ENCODE peak calls at places on chromosomes 3 and 15, in six cellular contexts. X is CD4-positive, CD25-positive, alpha-beta regulatory T cell; E is IMR-90; Z is right cardiac atrium; O is psoas muscle; R is tibial artery. N is an unnamed sample.
A peak's percentile ranks its signal among the peaks of the same experiment; 100 is the strongest.

GRCh38 chr15:41512512-41513281 is 930 bp downstream of the LTK start:
- DNase-seq in X (peak; percentile 21), E (no peak), Z (peak; percentile 34), O (no peak), R (no peak), N (no peak)

GRCh38 chr15:43777293-43777819 is 590 bp upstream of the ELL3 start:
- DNase-seq in X (peak; percentile 82), E (peak; percentile 55), Z (peak; percentile 83), O (peak; percentile 76), R (peak; percentile 92), N (peak; percentile 84)

GRCh38 chr3:82044918-82045715 is 283.7 kb upstream of the GBE1 start:
- DNase-seq in X (no peak), E (no peak), Z (no peak), O (no peak), R (no peak), N (no peak)

GRCh38 chr3:99577160-99577559 is 61.2 kb upstream of the COL8A1 start:
- DNase-seq in X (no peak), E (peak; percentile 46), Z (no peak), O (no peak), R (no peak), N (no peak)

GRCh38 chr3:125512135-125512920 is 7.7 kb downstream of the SNX4 start:
- DNase-seq in X (no peak), E (peak; percentile 57), Z (no peak), O (no peak), R (no peak), N (no peak)

GRCh38 chr3:133880287-133880686 is 15.4 kb downstream of the RAB6B start:
- DNase-seq in X (no peak), E (no peak), Z (no peak), O (no peak), R (no peak), N (no peak)

GRCh38 chr3:142987080-142987700 is 14.2 kb upstream of the U2SURP start:
- DNase-seq in X (peak; percentile 55), E (peak; percentile 55), Z (no peak), O (no peak), R (no peak), N (no peak)

GRCh38 chr15:50783895-50784294 is 18.4 kb upstream of the SPPL2A start:
- DNase-seq in X (no peak), E (no peak), Z (no peak), O (no peak), R (no peak), N (no peak)

GRCh38 chr3:66748175-66748876 is 247.5 kb upstream of the LRIG1 start:
- DNase-seq in X (no peak), E (no peak), Z (no peak), O (no peak), R (no peak), N (no peak)

GRCh38 chr15:31163769-31164572 is 62.4 kb upstream of the TRPM1 start:
- DNase-seq in X (no peak), E (no peak), Z (no peak), O (no peak), R (no peak), N (no peak)

GRCh38 chr3:16338999-16339398 is 74.0 kb downstream of the OXNAD1 start:
- DNase-seq in X (peak; percentile 27), E (peak; percentile 97), Z (no peak), O (no peak), R (no peak), N (no peak)

GRCh38 chr3:69864751-69865150 is 125.5 kb downstream of the MITF start:
- DNase-seq in X (no peak), E (peak; percentile 58), Z (no peak), O (no peak), R (no peak), N (no peak)

GRCh38 chr3:198107840-198108734 is 148.1 kb downstream of the LMLN start:
- DNase-seq in X (no peak), E (peak; percentile 11), Z (no peak), O (no peak), R (no peak), N (no peak)

GRCh38 chr15:52678468-52679231 is 538 bp downstream of the ATOSA start:
- DNase-seq in X (peak; percentile 64), E (peak; percentile 66), Z (peak; percentile 74), O (peak; percentile 69), R (peak; percentile 85), N (peak; percentile 62)

GRCh38 chr3:8856721-8857120 is 87.3 kb upstream of the OXTR start:
- DNase-seq in X (no peak), E (peak; percentile 64), Z (no peak), O (no peak), R (no peak), N (no peak)

GRCh38 chr3:98982336-98982735 is 80.8 kb upstream of the DCBLD2 start:
- DNase-seq in X (no peak), E (peak; percentile 36), Z (no peak), O (no peak), R (no peak), N (no peak)

GRCh38 chr15:67296188-67296587 is 41.6 kb downstream of the IQCH start:
- DNase-seq in X (no peak), E (no peak), Z (no peak), O (no peak), R (no peak), N (no peak)

GRCh38 chr3:105094588-105094987 is 272.1 kb upstream of the ALCAM start:
- DNase-seq in X (no peak), E (no peak), Z (no peak), O (no peak), R (no peak), N (no peak)

GRCh38 chr3:24505678-24506560 is 11.3 kb upstream of the THRB start:
- DNase-seq in X (no peak), E (no peak), Z (no peak), O (no peak), R (no peak), N (no peak)

GRCh38 chr3:148175215-148175614 is 522.5 kb upstream of the AGTR1 start:
- DNase-seq in X (no peak), E (peak; percentile 12), Z (no peak), O (no peak), R (no peak), N (no peak)

GRCh38 chr3:11154953-11155325 is 646 bp downstream of the HRH1 start:
- DNase-seq in X (no peak), E (peak; percentile 38), Z (no peak), O (no peak), R (peak; percentile 64), N (no peak)

GRCh38 chr15:51077565-51078153 is 17.0 kb downstream of the TNFAIP8L3 start:
- DNase-seq in X (peak; percentile 22), E (no peak), Z (peak; percentile 79), O (peak; percentile 66), R (peak; percentile 89), N (peak; percentile 21)

GRCh38 chr3:24185738-24186384 is 240.8 kb downstream of the NR1D2 start:
- DNase-seq in X (no peak), E (peak; percentile 57), Z (peak; percentile 46), O (peak; percentile 23), R (no peak), N (no peak)

GRCh38 chr15:68578960-68579935 is at the start of gene CORO2B:
- DNase-seq in X (no peak), E (peak; percentile 47), Z (peak; percentile 73), O (peak; percentile 68), R (no peak), N (no peak)

GRCh38 chr3:47404955-47405790 is 24.4 kb downstream of the PTPN23 start:
- DNase-seq in X (no peak), E (no peak), Z (peak; percentile 75), O (peak; percentile 35), R (no peak), N (no peak)

GRCh38 chr3:11522398-11522715 is 121.4 kb downstream of the VGLL4 start:
- DNase-seq in X (no peak), E (peak; percentile 63), Z (no peak), O (no peak), R (no peak), N (no peak)

GRCh38 chr3:24682141-24682547 is 187.5 kb upstream of the THRB start:
- DNase-seq in X (no peak), E (no peak), Z (no peak), O (no peak), R (no peak), N (no peak)

GRCh38 chr3:28347374-28348285 is 891 bp upstream of the ZCWPW2 start:
- DNase-seq in X (no peak), E (peak; percentile 65), Z (no peak), O (no peak), R (no peak), N (no peak)

GRCh38 chr3:66860771-66861170 is 137.3 kb upstream of the KBTBD8 start:
- DNase-seq in X (no peak), E (no peak), Z (no peak), O (no peak), R (no peak), N (no peak)

GRCh38 chr3:170529346-170529745 is 56.5 kb downstream of the SLC7A14 start:
- DNase-seq in X (no peak), E (no peak), Z (no peak), O (no peak), R (no peak), N (no peak)

GRCh38 chr15:77507911-77508310 is 87.2 kb downstream of the HMG20A start:
- DNase-seq in X (no peak), E (peak; percentile 59), Z (peak; percentile 63), O (no peak), R (no peak), N (no peak)

GRCh38 chr15:56471440-56472069 is 6.6 kb upstream of the MNS1 start:
- DNase-seq in X (no peak), E (no peak), Z (no peak), O (no peak), R (no peak), N (no peak)

GRCh38 chr15:40436116-40436891 is 4.4 kb upstream of the BAHD1 start:
- DNase-seq in X (no peak), E (no peak), Z (no peak), O (no peak), R (no peak), N (no peak)

GRCh38 chr15:41881550-41881924 is 12.3 kb downstream of the SPTBN5 start:
- DNase-seq in X (no peak), E (no peak), Z (no peak), O (no peak), R (no peak), N (no peak)

GRCh38 chr3:189701934-189702693 is 70.9 kb downstream of the TP63 start:
- DNase-seq in X (no peak), E (no peak), Z (no peak), O (no peak), R (no peak), N (no peak)
- H3K27ac ChIP-seq in X (no peak overlapping the region), E (no peak overlapping the region), Z (no peak overlapping the region), O (peak overlapping the region; percentile 34), R (no peak overlapping the region), N (no peak overlapping the region)

DNA sequence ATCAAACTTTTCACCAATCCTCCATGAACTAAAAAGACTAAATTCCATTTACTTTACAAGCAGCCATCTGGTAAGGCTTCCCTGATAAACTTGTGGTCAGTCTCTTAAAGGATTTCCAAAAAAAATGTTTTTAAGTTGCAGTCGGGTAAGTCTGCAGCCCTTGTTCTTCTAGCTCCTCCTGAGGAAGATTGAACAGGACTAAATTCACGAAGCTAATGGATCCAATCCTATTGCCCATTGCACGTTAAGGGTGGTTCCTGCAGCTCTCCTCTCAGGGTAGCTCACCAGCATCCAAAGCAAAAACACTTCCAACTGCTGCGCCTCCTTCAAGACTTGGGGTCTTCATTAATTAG is 2.8 kb downstream of the HES1 start:
- DNase-seq in X (no peak), E (peak; percentile 56), Z (no peak), O (no peak), R (no peak), N (no peak)
- H3K4me1 ChIP-seq in X (peaks cover 50% of the 10 kb centered on the region), E (peaks cover 15% of the 10 kb centered on the region), Z (peaks cover 11% of the 10 kb centered on the region), O (peaks cover 50% of the 10 kb centered on the region), R (peaks cover 54% of the 10 kb centered on the region), N (peaks cover 53% of the 10 kb centered on the region)

GRCh38 chr3:195546130-195546560 is 3.0 kb upstream of the PPP1R2 start:
- DNase-seq in X (no peak), E (peak; percentile 73), Z (peak; percentile 44), O (peak; percentile 50), R (peak; percentile 90), N (no peak)
- H3K4me3 ChIP-seq in X (peak overlapping the region; percentile 74), E (no peak overlapping the region), Z (no peak overlapping the region), O (no peak overlapping the region), R (no peak overlapping the region), N (peak overlapping the region; percentile 37)

GRCh38 chr3:39577541-39577940 is 110.1 kb downstream of the MOBP start:
- DNase-seq in X (no peak), E (no peak), Z (no peak), O (no peak), R (no peak), N (no peak)
- H3K27ac ChIP-seq in X (no peak overlapping the region), E (no peak overlapping the region), Z (no peak overlapping the region), O (no peak overlapping the region), R (no peak overlapping the region), N (no peak overlapping the region)